ENCODE peak calls at places on chromosomes 7 and 10, in five cellular contexts. L is AG09319; Z is C1 segment of cervical spinal cord; B is stimulated activated CD4-positive, alpha-beta T cell treated with anti-CD3 and anti-CD28 coated beads, Interleukin-1b, Interleukin-23, amount 100 ng/mL, for 24 hours; W is keratinocyte. K is an unnamed sample.

GRCh38 chr7:112290065-112290464 is 83.6 kb downstream of the ZNF277 start:
- DNase-seq in W (no peak), Z (no peak), B (no peak), L (no peak), K (peak)

GRCh38 chr7:25759281-25759680 is 392.7 kb upstream of the NFE2L3 start:
- DNase-seq in Z (no peak), L (no peak), W (no peak), B (no peak), K (no peak)

GRCh38 chr10:6607778-6608177 is 27.7 kb upstream of the PRKCQ start:
- DNase-seq in Z (no peak), L (no peak), B (no peak), W (no peak), K (no peak)

GRCh38 chr7:727104-727805 is at the start of gene PRKAR1B:
- DNase-seq in W (no peak), L (no peak), Z (no peak), B (peak), K (no peak)

GRCh38 chr7:116417593-116418345 is 81.8 kb upstream of the CAV2 start:
- DNase-seq in B (no peak), L (no peak), W (no peak), Z (no peak), K (no peak)

GRCh38 chr7:86469680-86470295 is 173.9 kb upstream of the GRM3 start:
- DNase-seq in B (peak), W (peak), L (peak), Z (peak), K (peak)

GRCh38 chr7:131723926-131724325 is 167.5 kb upstream of the PODXL start:
- DNase-seq in L (no peak), W (no peak), B (no peak), Z (no peak), K (no peak)

GRCh38 chr7:129095258-129095657 is 40.3 kb upstream of the TNPO3 start:
- DNase-seq in Z (no peak), W (no peak), L (no peak), B (no peak), K (no peak)

GRCh38 chr10:103448751-103449150 is 3.4 kb downstream of the CALHM2 start:
- DNase-seq in Z (no peak), W (peak), B (no peak), L (peak), K (peak)

GRCh38 chr7:28958235-28958945 is at the start of gene TRIL:
- DNase-seq in Z (peak), W (no peak), L (peak), B (no peak), K (peak)

GRCh38 chr10:87090779-87091178 is 3.9 kb downstream of the GLUD1 start:
- DNase-seq in L (no peak), Z (no peak), B (no peak), W (no peak), K (peak)

GRCh38 chr10:122098924-122099323 is 110.0 kb downstream of the TACC2 start:
- DNase-seq in B (no peak), W (no peak), Z (no peak), L (no peak), K (peak)

GRCh38 chr10:86104611-86105145 is 261.9 kb downstream of the GRID1 start:
- DNase-seq in B (no peak), L (no peak), Z (no peak), W (no peak), K (no peak)

GRCh38 chr7:43038229-43038628 is 74.2 kb upstream of the HECW1 start:
- DNase-seq in L (peak), W (no peak), B (no peak), Z (no peak), K (peak)

GRCh38 chr7:22082886-22083710 is 137.4 kb upstream of the CDCA7L start:
- DNase-seq in Z (peak), W (no peak), L (peak), B (peak), K (peak)

GRCh38 chr7:131654668-131655326 is 98.4 kb upstream of the PODXL start:
- DNase-seq in Z (peak), L (peak), W (peak), B (peak), K (peak)

GRCh38 chr10:6985644-6986043 is 405.6 kb upstream of the PRKCQ start:
- DNase-seq in W (no peak), B (no peak), L (no peak), Z (no peak), K (no peak)

GRCh38 chr10:23516530-23516929 is 77.7 kb downstream of the OTUD1 start:
- DNase-seq in B (no peak), Z (no peak), W (no peak), L (no peak), K (peak)

GRCh38 chr10:63547628-63548356 is 26.6 kb downstream of the REEP3 start:
- DNase-seq in W (no peak), B (no peak), Z (no peak), L (no peak), K (peak)

GRCh38 chr10:32163076-32163773 is 107.0 kb upstream of the KIF5B start:
- DNase-seq in W (no peak), L (no peak), B (no peak), Z (no peak), K (no peak)

GRCh38 chr10:125868372-125868975 is 12.6 kb downstream of the DHX32 start:
- DNase-seq in L (no peak), W (no peak), Z (no peak), B (no peak), K (peak)

GRCh38 chr7:21428642-21428941 is 709 bp downstream of the SP4 start:
- DNase-seq in B (no peak), W (no peak), Z (no peak), L (no peak), K (no peak)

GRCh38 chr10:90862908-90863514 is 5.2 kb upstream of the HTR7 start:
- DNase-seq in B (no peak), Z (no peak), L (no peak), W (no peak), K (peak)

GRCh38 chr7:156998988-156999610 is 11.4 kb downstream of the MNX1 start:
- DNase-seq in W (no peak), L (no peak), Z (no peak), B (no peak), K (no peak)

GRCh38 chr10:119496282-119496681 is 46.2 kb downstream of the RGS10 start:
- DNase-seq in W (no peak), L (no peak), B (no peak), Z (no peak), K (no peak)

K was measured in fibroblast of lung.